ENCODE peak calls at places on chromosomes 16 and 17, in seven cellular contexts. A, U, P, E, J, D and R are unnamed samples.

GRCh38 chr17:39730095-39730921 is at the start of gene MIEN1:
- DNase-seq in A (peak; percentile 77), E (no peak), J (peak; percentile 83), D (peak; percentile 83), U (peak; percentile 86), P (peak; percentile 52), R (peak; percentile 72)

GRCh38 chr16:67675579-67675935 is 8.9 kb downstream of the C16orf86 start:
- DNase-seq in U (no peak), D (no peak), E (no peak), P (no peak), A (no peak), J (no peak), R (no peak)

GRCh38 chr17:28645576-28645939 is 600 bp upstream of the BLTP2 start:
- DNase-seq in J (no peak), D (no peak), E (no peak), A (no peak), U (peak; percentile 16), P (no peak), R (no peak)

GRCh38 chr16:27698746-27699145 is 148.8 kb downstream of the KATNIP start:
- DNase-seq in E (no peak), D (no peak), J (no peak), P (no peak), A (no peak), U (no peak), R (no peak)

GRCh38 chr17:8105957-8106398 is 12.3 kb downstream of the ALOXE3 start:
- DNase-seq in E (no peak), U (no peak), P (no peak), D (peak; percentile 78), A (no peak), J (no peak), R (no peak)

GRCh38 chr17:77061711-77062110 is 79.1 kb upstream of the SEC14L1 start:
- DNase-seq in E (no peak), D (no peak), A (no peak), P (no peak), J (peak; percentile 37), U (no peak), R (peak; percentile 70)

GRCh38 chr16:72793716-72794115 is 254.2 kb downstream of the ZFHX3 start:
- DNase-seq in E (no peak), P (no peak), J (no peak), D (no peak), A (no peak), U (no peak), R (no peak)

GRCh38 chr16:56423584-56424403 is 1.6 kb downstream of the AMFR start:
- DNase-seq in P (peak; percentile 25), J (no peak), A (no peak), D (no peak), E (no peak), U (peak; percentile 15), R (no peak)

GRCh38 chr17:69173118-69173517 is 31.4 kb upstream of the ABCA6 start:
- DNase-seq in U (no peak), A (no peak), E (no peak), D (no peak), P (no peak), J (no peak), R (no peak)

GRCh38 chr17:2694381-2695242 is 17.0 kb downstream of the CLUH start:
- DNase-seq in D (no peak), E (no peak), U (no peak), P (no peak), J (no peak), A (no peak), R (no peak)

GRCh38 chr17:38428643-38429371 is 543 bp downstream of the ARHGAP23 start:
- DNase-seq in E (no peak), D (peak; percentile 42), P (no peak), A (no peak), U (peak; percentile 60), J (no peak), R (no peak)

GRCh38 chr16:73093146-73094144 is 45.5 kb upstream of the ZFHX3 start:
- DNase-seq in E (no peak), P (no peak), D (peak; percentile 64), U (no peak), J (peak; percentile 48), A (no peak), R (no peak)

GRCh38 chr17:32486091-32486700 is 597 bp upstream of the CDK5R1 start:
- DNase-seq in A (peak; percentile 75), U (peak; percentile 54), E (no peak), J (peak; percentile 80), P (no peak), D (peak; percentile 58), R (peak; percentile 77)

GRCh38 chr17:7858487-7858832 is 657 bp downstream of the CYB5D1 start:
- DNase-seq in U (peak; percentile 65), E (no peak), D (peak; percentile 61), A (peak; percentile 19), J (no peak), P (no peak), R (no peak)

GRCh38 chr17:57701121-57701520 is 44.0 kb downstream of the CCDC182 start:
- DNase-seq in A (peak; percentile 55), J (peak; percentile 38), P (no peak), U (no peak), D (no peak), E (no peak), R (no peak)

GRCh38 chr17:59716427-59716826 is 9.0 kb downstream of the VMP1 start:
- DNase-seq in D (no peak), U (no peak), E (no peak), A (no peak), J (no peak), P (no peak), R (no peak)

GRCh38 chr16:2019919-2020831 is 590 bp downstream of the NPW start:
- DNase-seq in J (no peak), P (no peak), D (peak; percentile 9), U (no peak), E (no peak), A (no peak), R (no peak)

GRCh38 chr16:23566724-23567123 is 9.2 kb downstream of the UBFD1 start:
- DNase-seq in D (no peak), A (no peak), P (no peak), U (no peak), J (no peak), E (no peak), R (no peak)

GRCh38 chr16:89334050-89334449 is 116.5 kb downstream of the ZNF778 start:
- DNase-seq in A (no peak), J (no peak), P (no peak), D (no peak), U (no peak), E (no peak), R (no peak)

GRCh38 chr17:73568934-73569333 is 75.3 kb downstream of the SDK2 start:
- DNase-seq in J (no peak), P (no peak), E (no peak), A (no peak), U (no peak), D (no peak), R (no peak)

GRCh38 chr16:47944589-47944988 is 211.2 kb downstream of the ABCC12 start:
- DNase-seq in A (no peak), U (no peak), J (no peak), D (no peak), P (no peak), E (no peak), R (no peak)

GRCh38 chr16:23595246-23595950 is 718 bp downstream of the NDUFAB1 start:
- DNase-seq in A (no peak), J (no peak), E (no peak), P (no peak), U (no peak), D (no peak), R (no peak)

GRCh38 chr16:85416267-85417109 is 196.6 kb upstream of the GSE1 start:
- DNase-seq in P (peak; percentile 76), U (peak; percentile 82), J (no peak), E (no peak), D (peak; percentile 16), A (peak; percentile 45), R (peak; percentile 57)

GRCh38 chr16:78647491-78647890 is 548.0 kb downstream of the WWOX start:
- DNase-seq in D (no peak), U (no peak), P (no peak), A (no peak), E (no peak), J (no peak), R (no peak)

GRCh38 chr17:30970757-30971567 is at the start of gene RNF135:
- DNase-seq in U (peak; percentile 85), D (peak; percentile 88), J (peak; percentile 14), A (peak; percentile 94), P (peak; percentile 81), E (no peak), R (peak; percentile 87)